ENCODE peak calls at places on chromosomes 3 and 15, in seven cellular contexts. V is heart left ventricle, Q is lung, C is transverse colon, D is hepatocyte, Z is fibroblast of lung, A is Peyer's patch. L is an unnamed sample.

GRCh38 chr3:142815803-142816202 is 73.1 kb downstream of the PCOLCE2 start:
- DNase-seq in A (no peak), V (no peak), Z (no peak), C (no peak), Q (no peak), D (no peak), L (no peak)

GRCh38 chr3:99505646-99506269 is 132.6 kb upstream of the COL8A1 start:
- DNase-seq in A (peak; percentile 62), V (peak; percentile 25), D (no peak), Z (peak; percentile 98), Q (peak; percentile 33), C (peak; percentile 11), L (no peak)

GRCh38 chr15:101676965-101677364 is 24.8 kb upstream of the TM2D3 start:
- DNase-seq in V (no peak), Z (peak; percentile 7), C (no peak), Q (no peak), A (no peak), D (no peak), L (no peak)

GRCh38 chr3:42351221-42351620 is 59.2 kb downstream of the LYZL4 start:
- DNase-seq in V (no peak), Z (peak; percentile 65), D (no peak), A (no peak), C (no peak), Q (no peak), L (no peak)

GRCh38 chr15:75455982-75456531 is 4.6 kb upstream of the SIN3A start:
- DNase-seq in A (peak; percentile 78), C (peak; percentile 64), D (peak; percentile 63), Q (peak; percentile 56), V (no peak), Z (peak; percentile 74), L (no peak)

GRCh38 chr3:133821767-133822638 is 16.4 kb downstream of the SRPRB start:
- DNase-seq in Z (peak; percentile 69), V (peak; percentile 77), A (peak; percentile 76), Q (no peak), D (peak; percentile 46), C (peak; percentile 58), L (peak; percentile 93)

GRCh38 chr15:87863152-87863551 is 393.4 kb downstream of the NTRK3 start:
- DNase-seq in V (no peak), D (peak; percentile 36), C (no peak), Q (no peak), Z (no peak), A (no peak), L (no peak)

GRCh38 chr3:100717063-100717462 is 7.8 kb downstream of the TFG start:
- DNase-seq in V (no peak), Q (no peak), D (no peak), Z (no peak), C (no peak), A (no peak), L (no peak)

GRCh38 chr3:188123170-188123920 is 30.6 kb upstream of the LPP start:
- DNase-seq in A (no peak), Z (peak; percentile 61), C (no peak), Q (no peak), D (no peak), V (no peak), L (no peak)

GRCh38 chr15:75943713-75944215 is 40.1 kb downstream of the FBXO22 start:
- DNase-seq in Q (no peak), Z (peak; percentile 48), C (no peak), V (no peak), A (no peak), D (no peak), L (no peak)

GRCh38 chr15:26156041-26156440 is 292.9 kb upstream of the ATP10A start:
- DNase-seq in V (no peak), D (no peak), Q (no peak), C (no peak), A (no peak), Z (no peak), L (no peak)

GRCh38 chr15:70559223-70559823 is 204.0 kb downstream of the UACA start:
- DNase-seq in C (peak; percentile 51), D (peak; percentile 34), Z (peak; percentile 35), A (peak; percentile 84), V (peak; percentile 49), Q (peak; percentile 33), L (peak; percentile 48)

GRCh38 chr15:87874896-87875661 is 381.5 kb downstream of the NTRK3 start:
- DNase-seq in D (peak; percentile 55), C (no peak), V (peak; percentile 24), Q (no peak), A (no peak), Z (peak; percentile 81), L (no peak)

GRCh38 chr3:16174389-16174788 is at the start of gene GALNT15:
- DNase-seq in Q (peak; percentile 72), V (peak; percentile 74), A (peak; percentile 82), C (peak; percentile 70), D (peak; percentile 76), Z (peak; percentile 97), L (peak; percentile 84)

GRCh38 chr3:55013145-55013544 is 85.3 kb upstream of the LRTM1 start:
- DNase-seq in D (peak; percentile 30), C (no peak), Z (peak; percentile 61), Q (no peak), V (no peak), A (no peak), L (no peak)

GRCh38 chr3:10553586-10554235 is 48.3 kb upstream of the ATP2B2 start:
- DNase-seq in C (no peak), Z (peak; percentile 22), Q (no peak), D (peak; percentile 67), V (no peak), A (no peak), L (no peak)

GRCh38 chr3:97821413-97821809 is 400 bp upstream of the CRYBG3 start:
- DNase-seq in V (peak; percentile 40), Z (peak; percentile 66), A (peak; percentile 69), C (peak; percentile 59), Q (peak; percentile 56), D (peak; percentile 66), L (peak; percentile 64)

GRCh38 chr15:76667943-76668715 is 237.0 kb downstream of the SCAPER start:
- DNase-seq in Z (no peak), D (no peak), C (no peak), V (no peak), A (no peak), Q (no peak), L (no peak)

GRCh38 chr3:28850186-28850585 is 430.7 kb upstream of the RBMS3 start:
- DNase-seq in A (no peak), V (peak; percentile 10), D (no peak), Z (peak; percentile 63), Q (no peak), C (no peak), L (no peak)

GRCh38 chr15:79209116-79209515 is 73.4 kb upstream of the ANKRD34C start:
- DNase-seq in A (no peak), C (no peak), Z (no peak), V (no peak), D (no peak), Q (no peak), L (peak; percentile 14)

GRCh38 chr3:4350789-4351163 is 47.6 kb downstream of the SETMAR start:
- DNase-seq in D (peak; percentile 86), A (peak; percentile 80), V (peak; percentile 48), Q (no peak), C (peak; percentile 16), Z (peak; percentile 67), L (peak; percentile 50)

GRCh38 chr3:102144063-102144462 is 290.8 kb upstream of the ZPLD1 start:
- DNase-seq in A (no peak), C (no peak), Z (no peak), V (no peak), D (no peak), Q (no peak), L (no peak)

GRCh38 chr3:141379250-141379872 is 11.1 kb downstream of the ZBTB38 start:
- DNase-seq in C (no peak), D (no peak), A (peak; percentile 66), Z (no peak), V (no peak), Q (no peak), L (no peak)

GRCh38 chr3:27666708-27667107 is 55.4 kb downstream of the EOMES start:
- DNase-seq in C (peak; percentile 49), Q (peak; percentile 47), V (peak; percentile 47), Z (peak; percentile 78), A (peak; percentile 72), D (peak; percentile 76), L (peak; percentile 77)

GRCh38 chr15:73982251-73982962 is 9.7 kb downstream of the STOML1 start:
- DNase-seq in A (peak; percentile 85), C (peak; percentile 75), Q (peak; percentile 78), V (peak; percentile 86), Z (peak; percentile 96), D (peak; percentile 82), L (peak; percentile 91)
- TF ChIP-seq CTCF in A (no peak), C (no peak), Q (no peak), V (no peak), Z (no peak), D (no peak), L (no peak)

DNA sequence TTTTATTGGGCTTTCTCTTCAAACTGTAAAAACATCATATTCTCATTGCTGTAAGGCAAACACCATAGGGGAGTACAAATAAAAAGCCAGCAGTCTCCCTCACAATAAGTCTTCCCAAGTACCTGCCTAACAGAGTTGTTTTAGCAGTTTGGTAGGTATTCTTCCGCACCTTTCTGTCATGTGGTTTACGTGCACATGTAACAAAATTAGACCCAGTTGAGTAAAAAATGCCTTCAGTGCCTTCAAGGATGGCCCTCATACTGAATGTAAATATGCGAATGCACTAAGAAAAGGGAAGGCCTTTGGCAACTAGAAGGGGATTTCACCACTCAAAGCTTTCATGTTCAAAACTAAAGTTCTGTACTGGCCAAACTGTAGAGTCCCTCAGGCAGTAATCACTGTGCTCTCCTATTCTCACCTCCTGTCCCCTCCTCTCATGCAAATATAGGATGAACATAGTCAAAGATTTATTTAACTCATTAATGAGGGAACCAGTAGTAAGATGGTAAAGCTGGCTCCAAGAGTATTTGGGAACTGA is 26.4 kb downstream of the USP3 start:
- DNase-seq in C (no peak), A (no peak), Z (no peak), Q (no peak), D (no peak), V (no peak), L (no peak)
- H3K4me1 ChIP-seq in C (peaks cover 6% of the 10 kb centered on the region), A (no peaks in the 10 kb centered on the region), Z (no peaks in the 10 kb centered on the region), Q (peaks cover 12% of the 10 kb centered on the region), D (no peaks in the 10 kb centered on the region), V (peaks cover 9% of the 10 kb centered on the region), L (no peaks in the 10 kb centered on the region)

DNA sequence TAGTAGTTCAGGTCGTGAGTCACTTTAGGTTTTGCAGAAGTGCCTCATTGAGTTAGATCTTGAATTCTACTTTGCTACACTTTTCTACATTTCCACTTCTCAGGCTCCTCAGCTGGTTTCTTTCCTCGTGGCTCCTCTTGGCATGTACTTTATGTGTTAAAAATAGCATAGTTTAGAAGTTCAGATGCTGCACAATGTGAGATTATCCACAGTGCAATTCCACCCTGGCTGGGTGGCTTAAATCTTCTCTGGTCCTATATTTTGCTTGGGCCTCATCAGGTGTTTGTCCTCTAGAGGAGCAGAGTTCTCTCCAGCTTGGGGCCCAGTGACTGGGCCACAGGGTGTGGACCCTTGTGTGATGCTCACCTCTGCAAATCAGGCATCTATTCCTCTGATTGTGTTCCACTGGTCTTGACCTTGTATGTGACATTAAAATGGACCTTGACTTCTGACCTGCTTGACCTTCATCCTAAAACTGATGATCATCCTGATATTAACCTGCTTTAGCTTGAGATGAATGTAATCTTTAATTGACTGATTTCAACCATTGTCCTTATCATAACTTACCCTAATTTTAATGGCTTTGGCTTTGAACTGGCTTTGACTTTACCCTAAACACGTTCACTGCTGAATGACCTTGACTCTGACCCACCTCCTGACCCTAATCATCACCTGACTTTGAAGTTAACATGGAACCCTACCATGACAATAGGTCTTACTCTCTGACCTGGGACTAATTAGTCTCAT is 63.9 kb upstream of the ACAD9 start:
- DNase-seq in V (no peak), Q (no peak), Z (no peak), A (no peak), D (no peak), C (no peak), L (no peak)
- H3K36me3 ChIP-seq in V (peaks cover 45% of the 10 kb centered on the region), Q (peaks cover 6% of the 10 kb centered on the region), Z (peaks cover 9% of the 10 kb centered on the region), A (peaks cover 51% of the 10 kb centered on the region), D (peaks cover 3% of the 10 kb centered on the region), C (peaks cover 25% of the 10 kb centered on the region), L (peaks cover 54% of the 10 kb centered on the region)

GRCh38 chr3:58209933-58210332 is 839 bp downstream of the DNASE1L3 start:
- DNase-seq in D (no peak), Q (no peak), A (no peak), Z (no peak), V (no peak), C (no peak), L (no peak)
- TF ChIP-seq CTCF in D (no peak), Q (no peak), A (no peak), Z (no peak), V (no peak), C (no peak), L (no peak)